ENCODE peak calls at places on chromosome 13, in four cellular contexts. O is neural progenitor cell, H is uterus, K is upper lobe of left lung. P is an unnamed sample. For H3K4me1, the result is how much of the 10 kb centered on the place peaks cover.

GRCh38 chr13:36685912-36686311 is 12.1 kb downstream of the SERTM1 start:
- DNase-seq in O (no peak), H (no peak), K (no peak), P (no peak)

GRCh38 chr13:42615691-42616090 is 41.7 kb downstream of the TNFSF11 start:
- DNase-seq in O (no peak), H (no peak), K (no peak), P (no peak)

GRCh38 chr13:102373221-102373620 is 28.6 kb downstream of the FGF14 start:
- DNase-seq in O (no peak), H (no peak), K (no peak), P (no peak)

GRCh38 chr13:24875566-24875965 is 111.6 kb downstream of the RNF17 start:
- DNase-seq in O (no peak), H (no peak), K (no peak), P (no peak)

GRCh38 chr13:33816912-33817311 is 1.0 kb upstream of the RFC3 start:
- DNase-seq in O (no peak), H (no peak), K (no peak), P (no peak)

GRCh38 chr13:50598338-50598737 is 245.2 kb downstream of the DLEU7 start:
- DNase-seq in O (no peak), H (no peak), K (no peak), P (no peak)

GRCh38 chr13:98746968-98747367 is 5.5 kb downstream of the SLC15A1 start:
- DNase-seq in O (no peak), H (no peak), K (no peak), P (no peak)

GRCh38 chr13:68506888-68507551 is 1276.9 kb upstream of the PCDH9 start:
- DNase-seq in O (no peak), H (no peak), K (no peak), P (no peak)

GRCh38 chr13:47114030-47114429 is 217.2 kb upstream of the HTR2A start:
- DNase-seq in O (peak), H (no peak), K (no peak), P (no peak)

GRCh38 chr13:100506154-100506553 is 82.4 kb downstream of the GGACT start:
- DNase-seq in O (no peak), H (no peak), K (no peak), P (no peak)

DNA sequence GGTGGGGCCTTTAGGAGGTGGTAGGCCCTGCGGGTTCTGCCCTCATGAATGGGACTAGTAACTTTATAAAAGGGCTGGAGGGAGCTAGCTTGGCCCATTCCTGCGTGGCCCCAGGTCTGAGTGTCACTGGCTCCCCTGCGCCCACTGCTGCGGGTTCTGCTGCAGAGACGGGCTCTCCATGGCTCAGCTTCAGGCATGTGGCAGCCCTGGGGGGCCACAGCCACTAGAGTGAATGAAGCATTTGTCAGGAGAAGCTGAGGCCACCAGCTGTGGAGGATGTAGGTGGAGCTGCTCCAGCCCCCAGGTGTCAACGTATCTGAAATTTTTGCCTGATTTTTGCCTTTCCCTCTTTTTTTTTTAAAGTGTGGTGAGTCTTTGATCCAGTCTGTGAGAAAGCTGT is 119.1 kb downstream of the SOX1 start:
- DNase-seq in O (no peak), H (no peak), K (no peak), P (no peak)
- H3K4me1 ChIP-seq in O (under half), H (under half), K (under half), P (under half)

GRCh38 chr13:114063545-114064515 is 68.6 kb downstream of the RASA3 start:
- DNase-seq in O (peak), H (peak), K (peak), P (peak)
- H3K4me3 ChIP-seq in O (no peak), H (peak), K (peak), P (peak)

GRCh38 chr13:30904043-30904442 is 2.0 kb upstream of the MEDAG start:
- DNase-seq in O (no peak), H (no peak), K (no peak), P (no peak)

GRCh38 chr13:30898070-30898469 is 8.0 kb upstream of the MEDAG start:
- DNase-seq in O (no peak), H (no peak), K (no peak), P (no peak)

GRCh38 chr13:30895773-30896172 is 10.3 kb upstream of the MEDAG start:
- DNase-seq in O (peak), H (peak), K (no peak), P (peak)

GRCh38 chr13:30900952-30901749 is 4.9 kb upstream of the MEDAG start:
- DNase-seq in O (no peak), H (no peak), K (no peak), P (no peak)

GRCh38 chr13:30898721-30899188 is 7.3 kb upstream of the MEDAG start:
- DNase-seq in O (no peak), H (no peak), K (no peak), P (peak)
- TF ChIP-seq CTCF in O (no peak), H (no peak), K (no peak), P (no peak)

DNA sequence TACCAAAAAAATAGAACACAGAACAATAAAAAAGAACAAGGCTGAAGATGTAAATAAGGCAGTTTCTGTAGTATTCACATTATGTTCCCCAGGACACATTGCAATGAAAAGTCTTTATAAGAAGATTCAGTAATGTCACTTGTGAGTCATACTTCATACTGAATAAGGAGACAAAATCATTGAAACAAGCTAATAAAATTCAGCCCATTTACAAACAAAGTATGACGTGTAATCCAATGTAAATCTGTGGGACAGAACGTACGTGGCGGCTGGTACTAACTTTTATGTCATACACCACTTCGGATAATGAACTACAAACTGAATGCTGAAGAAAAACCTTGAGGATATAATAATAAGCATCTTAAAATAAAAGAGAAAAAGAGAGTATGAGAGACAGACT is 512.8 kb upstream of the MIR17HG start:
- DNase-seq in O (no peak), H (no peak), K (no peak), P (no peak)
- H3K4me1 ChIP-seq in O (under half), H (under half), K (under half), P (under half)

GRCh38 chr13:77028202-77028601 is 1.2 kb upstream of the FBXL3 start:
- DNase-seq in O (no peak), H (peak), K (no peak), P (no peak)
- H3K4me3 ChIP-seq in O (peak), H (no peak), K (no peak), P (peak)

DNA sequence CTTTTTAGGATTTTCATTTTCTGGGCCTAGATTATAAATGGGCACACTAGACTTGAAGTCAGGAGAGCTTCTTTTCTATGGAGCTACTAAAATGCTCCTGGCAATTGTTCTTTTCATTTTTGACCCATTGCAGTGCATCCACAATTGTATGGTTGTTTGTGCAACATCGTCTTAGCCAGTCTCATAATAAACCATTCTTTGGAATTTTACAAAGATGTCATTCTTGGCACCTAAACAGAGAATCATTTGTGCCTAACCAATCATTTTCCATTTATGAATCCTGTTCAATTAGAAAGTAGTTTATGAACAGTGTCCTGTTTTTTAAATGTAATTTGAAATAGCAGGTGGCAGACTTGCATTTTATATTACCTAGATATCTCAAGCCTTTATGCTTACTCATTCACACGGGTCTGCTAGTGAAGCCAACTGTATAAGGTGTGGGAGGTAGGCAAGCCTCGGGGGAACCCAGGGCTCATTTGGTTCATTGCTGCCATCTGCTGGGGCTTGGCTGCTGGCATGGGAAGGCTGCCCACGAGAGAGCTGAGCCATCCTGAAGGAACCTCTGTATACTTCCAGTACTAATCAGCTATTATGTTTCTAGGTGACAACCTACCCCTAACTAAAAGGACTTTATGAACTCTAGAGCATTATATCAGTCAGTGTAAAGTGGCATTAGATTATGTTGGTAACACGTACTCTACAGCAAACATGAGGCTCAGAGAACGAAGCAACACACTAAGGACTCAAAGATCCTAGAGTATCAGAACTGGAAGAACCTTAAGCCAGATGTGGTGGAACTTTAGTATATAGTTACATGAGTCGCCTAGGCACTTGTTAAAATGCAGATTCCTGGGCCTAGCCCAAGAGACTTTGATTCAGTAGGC is 60.0 kb downstream of the TPT1 start:
- DNase-seq in O (peak), H (peak), K (no peak), P (peak)
- TF ChIP-seq CTCF in O (peak), H (peak), K (peak), P (peak)

GRCh38 chr13:29817604-29818378 is 32.6 kb downstream of the UBL3 start:
- DNase-seq in O (no peak), H (no peak), K (no peak), P (no peak)
- H3K4me1 ChIP-seq in O (under half), H (under half), K (under half), P (half or more)

P was measured in psoas muscle.